ENCODE peak calls at places on chromosomes 4 and X, in six cellular contexts. W is GM12865, G is GM20000, K is left ventricle myocardium superior, P is HEK293T, F is uterus. D is an unnamed sample.

GRCh38 chr4:88794952-88795351 is 97.3 kb upstream of the NAP1L5 start:
- DNase-seq in W (no peak), G (no peak), K (no peak), P (no peak), F (no peak), D (peak; percentile 42)

GRCh38 chrX:79604364-79604763 is 237.2 kb upstream of the ITM2A start:
- DNase-seq in W (no peak), G (no peak), K (no peak), P (no peak), F (no peak), D (no peak)

GRCh38 chr4:1017211-1017610 is 5.8 kb downstream of the FGFRL1 start:
- DNase-seq in W (no peak), G (no peak), K (no peak), P (no peak), F (no peak), D (no peak)

GRCh38 chr4:125985856-125986255 is 671.1 kb downstream of the FAT4 start:
- DNase-seq in W (peak; percentile 50), G (no peak), K (no peak), P (no peak), F (no peak), D (peak; percentile 90)

GRCh38 chr4:174713821-174714220 is 115.2 kb downstream of the GLRA3 start:
- DNase-seq in W (no peak), G (no peak), K (no peak), P (no peak), F (no peak), D (no peak)

GRCh38 chr4:37385424-37385823 is 140.9 kb downstream of the NWD2 start:
- DNase-seq in W (no peak), G (no peak), K (no peak), P (no peak), F (no peak), D (no peak)

GRCh38 chrX:41922694-41923171 is 621 bp downstream of the CASK start:
- DNase-seq in W (peak; percentile 46), G (no peak), K (peak; percentile 48), P (peak; percentile 17), F (peak; percentile 28), D (peak; percentile 22)

GRCh38 chr4:121709766-121710405 is 13.1 kb upstream of the ANXA5 start:
- DNase-seq in W (no peak), G (no peak), K (no peak), P (no peak), F (no peak), D (no peak)

GRCh38 chr4:10099521-10100325 is 16.9 kb downstream of the WDR1 start:
- DNase-seq in W (no peak), G (no peak), K (no peak), P (no peak), F (no peak), D (no peak)

GRCh38 chrX:50594788-50595187 is 124.2 kb upstream of the DGKK start:
- DNase-seq in W (no peak), G (no peak), K (no peak), P (no peak), F (no peak), D (no peak)

GRCh38 chr4:164876680-164877324 is at the start of gene APELA:
- DNase-seq in W (peak; percentile 88), G (peak; percentile 31), K (no peak), P (no peak), F (no peak), D (peak; percentile 31)

GRCh38 chr4:1249148-1249730 is 309 bp upstream of the CTBP1 start:
- DNase-seq in W (peak; percentile 94), G (peak; percentile 96), K (peak; percentile 94), P (peak; percentile 92), F (peak; percentile 84), D (peak; percentile 86)

GRCh38 chr4:52665592-52665991 is 6.5 kb upstream of the USP46 start:
- DNase-seq in W (peak; percentile 63), G (peak; percentile 57), K (no peak), P (no peak), F (no peak), D (peak; percentile 50)

GRCh38 chrX:55522577-55523254 is 33.1 kb upstream of the USP51 start:
- DNase-seq in W (no peak), G (no peak), K (no peak), P (no peak), F (no peak), D (no peak)

GRCh38 chr4:2357821-2358745 is 60.4 kb downstream of the ZFYVE28 start:
- DNase-seq in W (no peak), G (no peak), K (no peak), P (no peak), F (no peak), D (no peak)

GRCh38 chr4:185128272-185129119 is 14.6 kb upstream of the SLC25A4 start:
- DNase-seq in W (no peak), G (peak; percentile 70), K (peak; percentile 53), P (peak; percentile 32), F (peak; percentile 33), D (no peak)

GRCh38 chr4:99755223-99755944 is 61.2 kb upstream of the DAPP1 start:
- DNase-seq in W (no peak), G (no peak), K (no peak), P (no peak), F (no peak), D (no peak)

GRCh38 chr4:4598851-4599411 is 57.1 kb upstream of the STX18 start:
- DNase-seq in W (no peak), G (no peak), K (no peak), P (no peak), F (no peak), D (no peak)

GRCh38 chr4:39976945-39977488 is 694 bp downstream of the PDS5A start:
- DNase-seq in W (peak; percentile 63), G (peak; percentile 71), K (no peak), P (peak; percentile 7), F (peak; percentile 45), D (peak; percentile 72)

GRCh38 chr4:76943790-76944189 is 5.8 kb upstream of the SEPTIN11 start:
- DNase-seq in W (no peak), G (no peak), K (peak; percentile 53), P (no peak), F (no peak), D (no peak)

GRCh38 chrX:24229400-24229879 is 79.9 kb downstream of the ZFX start:
- DNase-seq in W (peak; percentile 28), G (no peak), K (no peak), P (no peak), F (no peak), D (no peak)

GRCh38 chr4:6178757-6179156 is 21.6 kb downstream of the JAKMIP1 start:
- DNase-seq in W (no peak), G (no peak), K (no peak), P (no peak), F (no peak), D (no peak)

GRCh38 chr4:95546866-95547707 is 1.7 kb downstream of the UNC5C start:
- DNase-seq in W (no peak), G (no peak), K (peak; percentile 26), P (no peak), F (no peak), D (no peak)

GRCh38 chrX:24196509-24196908 is 47.0 kb downstream of the ZFX start:
- DNase-seq in W (no peak), G (no peak), K (no peak), P (no peak), F (no peak), D (no peak)

GRCh38 chrX:8374041-8374825 is 90.4 kb upstream of the VCX3B start:
- DNase-seq in W (no peak), G (no peak), K (no peak), P (no peak), F (no peak), D (no peak)

GRCh38 chrX:8984231-8984630 is 49.7 kb downstream of the FAM9B start:
- DNase-seq in W (no peak), G (no peak), K (no peak), P (no peak), F (no peak), D (no peak)

GRCh38 chr4:26238426-26238781 is 82.4 kb upstream of the RBPJ start:
- DNase-seq in W (no peak), G (no peak), K (no peak), P (no peak), F (no peak), D (no peak)

GRCh38 chrX:6456196-6456595 is 78.7 kb downstream of the VCX3A start:
- DNase-seq in W (no peak), G (no peak), K (no peak), P (no peak), F (no peak), D (no peak)

GRCh38 chr4:116668190-116668589 is 417.2 kb downstream of the TRAM1L1 start:
- DNase-seq in W (peak; percentile 24), G (no peak), K (no peak), P (no peak), F (no peak), D (peak; percentile 7)

GRCh38 chrX:139738581-139738980 is 30.6 kb upstream of the MCF2 start:
- DNase-seq in W (peak; percentile 3), G (no peak), K (no peak), P (no peak), F (no peak), D (no peak)

GRCh38 chr4:71303850-71304249 is 35.0 kb upstream of the SLC4A4 start:
- DNase-seq in W (no peak), G (no peak), K (no peak), P (no peak), F (no peak), D (no peak)

GRCh38 chr4:87029356-87029755 is 94.5 kb downstream of the AFF1 start:
- DNase-seq in W (no peak), G (no peak), K (no peak), P (no peak), F (peak; percentile 54), D (no peak)